ENCODE peak calls at places on chromosomes 13 and 19, in seven cellular contexts. G is body of pancreas, F is heart left ventricle, M is thyroid gland, T is A549, D is breast epithelium, S is uterus. Z is an unnamed sample. For H3K4me1, the result is how much of the 10 kb centered on the place peaks cover.

GRCh38 chr13:21465710-21466160 is 6.6 kb upstream of the ZDHHC20 start:
- DNase-seq in T (no peak), F (no peak), D (no peak), G (peak), S (no peak), M (no peak), Z (no peak)

GRCh38 chr19:47035127-47035494 is 13.3 kb downstream of the TMEM160 start:
- DNase-seq in F (peak), M (no peak), D (no peak), S (no peak), G (no peak), T (no peak), Z (no peak)

GRCh38 chr19:35107541-35107939 is 8.1 kb upstream of the FXYD3 start:
- DNase-seq in S (no peak), T (no peak), D (peak), F (no peak), G (no peak), M (no peak), Z (no peak)

GRCh38 chr13:45595968-45596367 is 19.6 kb downstream of the ERICH6B start:
- DNase-seq in F (no peak), D (no peak), M (no peak), T (no peak), G (no peak), S (no peak), Z (no peak)

GRCh38 chr19:58003153-58003828 is 671 bp upstream of the ZNF606 start:
- DNase-seq in D (no peak), T (no peak), G (no peak), M (peak), S (no peak), F (no peak), Z (no peak)

GRCh38 chr13:107808388-107808787 is 406.9 kb downstream of the LIG4 start:
- DNase-seq in F (no peak), M (no peak), D (no peak), G (no peak), S (no peak), T (no peak), Z (no peak)

GRCh38 chr19:54532528-54532927 is 29.9 kb downstream of the LAIR2 start:
- DNase-seq in T (no peak), M (no peak), G (no peak), D (no peak), F (no peak), S (no peak), Z (no peak)

GRCh38 chr13:38180100-38180499 is 169.6 kb upstream of the UFM1 start:
- DNase-seq in S (no peak), G (no peak), T (no peak), M (no peak), D (no peak), F (no peak), Z (no peak)

GRCh38 chr19:46357846-46358583 is 11.1 kb downstream of the PPP5C start:
- DNase-seq in T (no peak), D (no peak), G (no peak), S (no peak), M (no peak), F (no peak), Z (no peak)

GRCh38 chr19:48501961-48502719 is 9.5 kb downstream of the LMTK3 start:
- DNase-seq in S (peak), T (peak), F (no peak), G (peak), M (peak), D (peak), Z (no peak)

GRCh38 chr13:22047785-22048104 is 376.9 kb downstream of the FGF9 start:
- DNase-seq in M (no peak), T (no peak), F (no peak), G (no peak), S (no peak), D (no peak), Z (no peak)

GRCh38 chr13:112092453-112092852 is 25.5 kb downstream of the SOX1 start:
- DNase-seq in F (no peak), T (no peak), S (no peak), D (no peak), M (no peak), G (no peak), Z (no peak)

GRCh38 chr13:86760620-86761019 is 910.6 kb upstream of the SLITRK5 start:
- DNase-seq in D (no peak), G (no peak), F (no peak), S (no peak), T (no peak), M (no peak), Z (no peak)

GRCh38 chr19:9144920-9145319 is 4.7 kb downstream of the ZNF317 start:
- DNase-seq in F (no peak), T (no peak), D (no peak), G (no peak), M (no peak), S (no peak), Z (no peak)

GRCh38 chr13:101181076-101181685 is 235.1 kb downstream of the NALCN start:
- DNase-seq in F (no peak), T (no peak), M (no peak), G (no peak), D (no peak), S (no peak), Z (no peak)

GRCh38 chr19:45423589-45424190 is at the start of gene ERCC1:
- DNase-seq in G (peak), D (peak), F (peak), T (peak), S (peak), M (peak), Z (peak)

GRCh38 chr19:12715929-12716328 is 7.8 kb downstream of the TNPO2 start:
- DNase-seq in T (no peak), S (no peak), G (no peak), M (no peak), F (no peak), D (no peak), Z (no peak)

GRCh38 chr13:39859898-39860297 is 204.4 kb downstream of the COG6 start:
- DNase-seq in D (no peak), T (no peak), G (no peak), S (no peak), F (no peak), M (no peak), Z (no peak)

GRCh38 chr19:51158474-51159129 is 16.5 kb downstream of the SIGLEC7 start:
- DNase-seq in G (peak), T (peak), F (peak), D (no peak), S (no peak), M (peak), Z (peak)

GRCh38 chr19:1931445-1931844 is 9.5 kb upstream of the CSNK1G2 start:
- DNase-seq in S (no peak), M (no peak), G (no peak), F (no peak), T (no peak), D (no peak), Z (no peak)

GRCh38 chr13:46667687-46668281 is 114.8 kb downstream of the LRCH1 start:
- DNase-seq in M (no peak), T (no peak), D (no peak), G (no peak), F (no peak), S (no peak), Z (no peak)

GRCh38 chr13:111919286-111919685 is 147.7 kb upstream of the SOX1 start:
- DNase-seq in D (no peak), G (peak), F (no peak), M (no peak), T (no peak), S (no peak), Z (no peak)

GRCh38 chr19:41505105-41505504 is 62.1 kb downstream of the ERICH4 start:
- DNase-seq in T (no peak), D (no peak), M (no peak), F (no peak), S (no peak), G (no peak), Z (no peak)

GRCh38 chr19:28424041-28424440 is 788.9 kb downstream of the UQCRFS1 start:
- DNase-seq in D (no peak), S (no peak), G (no peak), T (no peak), M (no peak), F (no peak), Z (no peak)

GRCh38 chr13:98215508-98215907 is 38.4 kb upstream of the RNF113B start:
- DNase-seq in S (no peak), D (no peak), M (no peak), T (no peak), F (no peak), G (no peak), Z (no peak)

GRCh38 chr13:20799726-20800416 is 26.1 kb upstream of the EEF1AKMT1 start:
- DNase-seq in G (no peak), M (no peak), T (no peak), D (no peak), S (no peak), F (no peak), Z (peak)

DNA sequence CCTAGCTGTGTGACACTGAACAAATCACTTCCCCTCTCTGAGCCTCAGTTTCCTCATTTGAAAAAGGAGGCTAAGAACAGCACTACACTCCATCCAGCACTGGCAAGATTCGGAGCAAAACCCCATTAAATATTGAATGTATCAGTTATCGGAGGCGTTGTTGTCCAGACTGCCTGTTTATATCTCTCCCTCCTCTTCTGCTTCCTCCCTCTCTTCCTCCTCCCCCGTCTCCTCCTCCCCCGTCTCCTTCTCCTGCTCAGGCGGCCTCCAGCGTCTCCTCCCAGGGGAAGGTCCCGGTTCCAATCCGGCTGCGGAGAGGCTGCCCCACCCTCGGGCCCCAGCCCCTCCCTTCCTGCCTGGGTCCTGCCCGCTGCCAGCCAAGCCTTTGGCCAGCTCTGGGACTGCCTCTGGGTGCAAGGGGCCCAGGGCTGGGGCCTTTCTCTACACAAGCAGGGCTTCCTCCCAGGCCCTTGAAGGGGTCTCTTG is 2.0 kb downstream of the RRAS start:
- DNase-seq in S (peak), D (peak), M (peak), G (peak), F (peak), T (peak), Z (peak)
- TF ChIP-seq POLR2A in S (peak), D (no peak), M (no peak), G (no peak), F (no peak), T (no peak), Z (no peak)

DNA sequence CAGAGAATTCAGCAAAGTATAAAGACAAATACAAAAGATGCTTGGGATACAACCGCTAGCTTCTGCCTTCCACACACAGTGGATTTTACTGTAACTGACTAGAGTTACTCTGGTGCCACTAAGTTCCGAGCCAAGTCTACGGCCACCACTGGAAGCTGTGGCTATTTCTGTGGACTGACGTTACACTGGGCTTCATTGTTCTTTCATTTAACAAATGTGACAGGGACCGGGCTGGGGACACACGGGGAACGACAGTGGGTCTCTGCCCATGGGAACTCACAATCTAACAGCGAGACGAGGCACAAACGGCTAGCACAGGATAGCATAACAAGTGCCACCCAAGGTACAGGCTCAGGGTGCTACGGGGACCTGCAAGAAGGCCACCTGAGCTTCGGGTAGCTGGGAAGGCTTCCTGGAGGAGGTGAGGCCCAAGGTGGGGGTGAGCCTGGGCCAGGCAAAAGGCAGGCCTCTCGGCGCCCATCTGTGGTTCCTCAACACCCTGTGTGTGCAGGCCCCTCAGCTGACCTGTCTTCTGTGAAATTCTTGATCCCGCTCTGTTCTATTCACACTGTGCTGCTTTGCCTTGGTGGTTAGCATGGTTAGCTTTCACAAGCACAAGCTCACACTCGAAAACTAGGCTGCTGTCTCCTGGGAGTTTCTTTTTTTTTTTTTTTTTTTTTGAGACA is 10.3 kb upstream of the IL4I1 start:
- DNase-seq in S (no peak), T (no peak), D (no peak), M (no peak), G (no peak), F (no peak), Z (no peak)
- H3K4me1 ChIP-seq in S (under half), T (under half), D (under half), M (under half), G (under half), F (under half), Z (under half)

DNA sequence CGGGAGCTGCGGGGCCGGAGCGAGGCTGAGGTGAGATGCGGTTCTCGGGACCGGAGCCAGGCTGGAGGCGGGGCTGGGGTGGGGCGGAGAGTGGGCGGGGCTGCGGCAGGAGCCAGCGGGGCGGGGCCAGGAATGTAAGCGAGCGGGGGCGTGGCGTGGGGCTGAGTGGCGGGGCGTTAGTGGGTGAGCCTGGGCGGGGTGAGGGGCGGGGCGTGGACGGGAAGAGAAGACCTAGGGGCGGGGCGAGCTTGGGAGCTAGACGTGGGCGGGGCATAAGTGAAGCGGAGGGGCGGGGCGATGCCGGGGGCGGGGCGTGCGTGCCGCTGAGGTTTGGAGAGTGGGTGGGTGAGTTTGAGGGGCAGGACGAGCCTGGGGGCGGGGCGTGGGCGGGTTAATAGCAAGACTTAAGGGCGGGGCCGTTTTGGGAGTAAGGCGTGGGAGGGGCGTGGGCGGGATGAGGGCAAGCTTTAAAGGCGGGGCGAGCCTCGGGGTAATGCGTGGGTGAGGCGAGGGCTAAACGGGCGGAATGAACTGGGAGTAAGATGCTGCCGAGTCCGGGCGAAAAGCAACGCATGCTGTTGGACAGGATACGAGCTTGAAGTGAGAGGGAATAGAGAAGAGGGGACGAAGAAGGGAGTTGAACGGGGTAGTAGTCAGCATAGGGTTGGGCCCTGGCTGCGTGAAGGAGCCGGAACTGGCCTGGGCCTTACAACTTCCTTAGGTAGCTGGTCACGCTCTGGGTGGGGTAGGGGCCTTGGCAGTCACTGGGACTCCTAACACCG is 573 bp downstream of the SNAPC2 start:
- DNase-seq in M (peak), G (peak), F (peak), D (peak), S (peak), T (peak), Z (peak)
- TF ChIP-seq POLR2A in M (no peak), G (peak), F (no peak), D (no peak), S (peak), T (no peak), Z (no peak)

DNA sequence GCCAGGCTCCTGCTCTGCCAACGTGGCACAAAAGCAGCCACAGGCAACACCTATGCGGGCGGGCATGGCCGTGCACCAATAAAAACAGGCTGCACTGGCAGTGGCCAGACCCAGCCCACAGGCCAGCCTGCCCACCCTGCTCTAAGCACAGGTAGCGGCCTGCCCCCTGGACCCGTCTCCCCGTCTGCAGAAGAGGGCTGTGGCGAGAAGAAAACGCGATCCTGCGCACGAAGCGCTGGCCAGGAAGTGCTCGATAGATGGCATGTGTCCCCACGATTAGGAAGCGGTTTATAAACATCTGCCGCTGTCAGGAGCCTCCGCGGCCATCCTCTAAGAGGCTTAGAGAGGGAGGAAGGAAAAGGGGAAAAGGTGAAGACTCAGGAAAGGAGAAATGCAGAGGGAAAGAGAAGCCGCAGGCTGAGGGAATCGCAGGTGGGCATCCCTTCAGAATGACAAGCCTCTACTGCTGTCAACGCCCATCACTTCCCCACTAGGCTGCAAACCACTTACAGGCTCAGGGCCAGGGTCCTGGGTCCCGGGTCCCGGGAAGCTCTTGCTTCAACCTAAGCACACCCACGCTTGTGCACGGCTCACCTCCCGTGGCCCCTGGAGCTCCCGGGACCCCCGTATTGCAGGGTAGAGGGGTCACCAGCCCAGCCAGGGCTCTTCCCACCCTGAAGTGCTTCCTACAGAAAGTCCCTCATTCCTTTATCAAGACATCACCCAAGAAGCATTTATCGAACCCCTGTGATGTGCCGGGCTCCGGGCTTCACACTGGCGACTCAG is 10.5 kb downstream of the MLLT1 start:
- DNase-seq in F (no peak), S (no peak), G (no peak), T (no peak), M (no peak), D (no peak), Z (no peak)
- H3K4me1 ChIP-seq in F (under half), S (under half), G (under half), T (under half), M (under half), D (under half), Z (under half)

GRCh38 chr19:38843175-38843758 is 6.5 kb downstream of the HNRNPL start:
- DNase-seq in M (no peak), S (no peak), F (peak), G (no peak), T (peak), D (no peak), Z (no peak)
- TF ChIP-seq POLR2A in M (no peak), S (no peak), F (no peak), G (no peak), T (no peak), D (no peak), Z (no peak)

DNA sequence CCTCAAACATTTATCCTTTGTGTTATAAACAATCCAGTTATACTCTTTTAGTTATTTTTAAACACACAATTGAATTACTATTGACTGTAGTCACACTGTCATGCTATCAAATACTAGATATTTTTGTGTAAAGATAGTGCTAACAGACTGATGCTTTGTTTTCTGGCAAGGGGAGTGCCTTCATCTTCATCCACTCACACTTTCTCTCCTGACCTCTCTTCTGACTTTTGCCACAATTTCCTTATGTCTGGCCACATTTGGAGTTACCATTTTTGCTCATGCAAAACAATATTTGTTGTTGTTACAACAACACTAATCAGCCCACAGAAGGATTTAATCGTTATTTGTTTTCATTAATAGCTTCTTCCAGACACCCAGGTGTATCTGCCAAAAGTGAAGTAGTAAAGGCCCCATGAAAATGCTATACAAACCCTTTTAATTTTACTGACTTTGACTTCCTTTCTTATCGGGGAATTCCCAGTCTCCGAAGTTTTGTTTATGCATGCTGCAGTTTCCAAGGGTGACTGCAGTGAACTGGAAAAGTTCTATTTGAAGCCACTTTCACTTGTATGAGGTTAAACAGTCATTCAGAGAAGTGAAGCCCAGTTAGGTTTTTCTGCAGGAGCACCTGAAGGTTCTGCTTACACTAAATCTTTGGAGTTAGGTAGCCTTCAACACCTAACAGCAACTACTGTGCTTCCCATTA is 66.1 kb upstream of the FRY start:
- DNase-seq in D (no peak), M (peak), T (no peak), F (no peak), G (no peak), S (no peak), Z (peak)
- H3K4me1 ChIP-seq in D (under half), M (under half), T (under half), F (half or more), G (under half), S (under half), Z (under half)

GRCh38 chr19:55599468-55600335 is at the start of the genes FIZ1 and ZNF524:
- DNase-seq in G (peak), T (peak), F (peak), M (peak), D (peak), S (peak), Z (peak)
- TF ChIP-seq POLR2A in G (no peak), T (peak), F (no peak), M (no peak), D (no peak), S (peak), Z (no peak)

Z was measured in endothelial cell of umbilical vein.